ENCODE peak calls at places on chromosomes 5 and 9, in ten cellular contexts. One of them, this sample, is unnamed.

GRCh38 chr5:943874-944620 is 51.4 kb downstream of the TRIP13 start:
- DNase-seq in HT1080: no peak
- DNase-seq in endothelial cell: no peak
- DNase-seq in NCI-H1092: no peak
- DNase-seq in glomerular endothelial cell: no peak
- DNase-seq in occipital lobe: no peak
- DNase-seq in kidney epithelial cell: no peak
- DNase-seq in fibroblast of lung: no peak
- DNase-seq in T-helper 2 cell treated with Interferon-gamma antibody and Interleukin-4, amounts not matched to agents 5 μg/mL and 100 μg/mL, for 36 hours: no peak
- DNase-seq in AML-193: no peak
- DNase-seq in this sample: peak

GRCh38 chr9:76912631-76913275 is 6.8 kb upstream of the PRUNE2 start:
- DNase-seq in HT1080: peak
- DNase-seq in endothelial cell: no peak
- DNase-seq in NCI-H1092: no peak
- DNase-seq in glomerular endothelial cell: no peak
- DNase-seq in occipital lobe: no peak
- DNase-seq in kidney epithelial cell: no peak
- DNase-seq in fibroblast of lung: no peak
- DNase-seq in T-helper 2 cell treated with Interferon-gamma antibody and Interleukin-4, amounts not matched to agents 5 μg/mL and 100 μg/mL, for 36 hours: no peak
- DNase-seq in AML-193: peak
- DNase-seq in this sample: peak

GRCh38 chr5:10635257-10635860 is 71.5 kb downstream of the ANKRD33B start:
- DNase-seq in HT1080: peak
- DNase-seq in endothelial cell: no peak
- DNase-seq in NCI-H1092: no peak
- DNase-seq in glomerular endothelial cell: no peak
- DNase-seq in occipital lobe: no peak
- DNase-seq in kidney epithelial cell: peak
- DNase-seq in fibroblast of lung: peak
- DNase-seq in T-helper 2 cell treated with Interferon-gamma antibody and Interleukin-4, amounts not matched to agents 5 μg/mL and 100 μg/mL, for 36 hours: peak
- DNase-seq in AML-193: peak
- DNase-seq in this sample: peak

GRCh38 chr5:850511-851006 is at the start of gene ZDHHC11:
- DNase-seq in HT1080: no peak
- DNase-seq in endothelial cell: no peak
- DNase-seq in NCI-H1092: no peak
- DNase-seq in glomerular endothelial cell: no peak
- DNase-seq in occipital lobe: no peak
- DNase-seq in kidney epithelial cell: no peak
- DNase-seq in fibroblast of lung: no peak
- DNase-seq in T-helper 2 cell treated with Interferon-gamma antibody and Interleukin-4, amounts not matched to agents 5 μg/mL and 100 μg/mL, for 36 hours: no peak
- DNase-seq in AML-193: no peak
- DNase-seq in this sample: peak

GRCh38 chr9:88816141-88816540 is 175.1 kb upstream of the S1PR3 start:
- DNase-seq in HT1080: peak
- DNase-seq in endothelial cell: no peak
- DNase-seq in NCI-H1092: no peak
- DNase-seq in glomerular endothelial cell: no peak
- DNase-seq in occipital lobe: no peak
- DNase-seq in kidney epithelial cell: no peak
- DNase-seq in fibroblast of lung: no peak
- DNase-seq in T-helper 2 cell treated with Interferon-gamma antibody and Interleukin-4, amounts not matched to agents 5 μg/mL and 100 μg/mL, for 36 hours: no peak
- DNase-seq in AML-193: no peak
- DNase-seq in this sample: peak

GRCh38 chr9:114098660-114099522 is at the start of gene KIF12:
- DNase-seq in HT1080: no peak
- DNase-seq in endothelial cell: peak
- DNase-seq in NCI-H1092: no peak
- DNase-seq in glomerular endothelial cell: no peak
- DNase-seq in occipital lobe: no peak
- DNase-seq in kidney epithelial cell: peak
- DNase-seq in fibroblast of lung: no peak
- DNase-seq in T-helper 2 cell treated with Interferon-gamma antibody and Interleukin-4, amounts not matched to agents 5 μg/mL and 100 μg/mL, for 36 hours: no peak
- DNase-seq in AML-193: no peak
- DNase-seq in this sample: peak

GRCh38 chr5:73867344-73868335 is 241.6 kb downstream of the ARHGEF28 start:
- DNase-seq in HT1080: no peak
- DNase-seq in endothelial cell: no peak
- DNase-seq in NCI-H1092: no peak
- DNase-seq in glomerular endothelial cell: no peak
- DNase-seq in occipital lobe: no peak
- DNase-seq in kidney epithelial cell: no peak
- DNase-seq in fibroblast of lung: peak
- DNase-seq in T-helper 2 cell treated with Interferon-gamma antibody and Interleukin-4, amounts not matched to agents 5 μg/mL and 100 μg/mL, for 36 hours: no peak
- DNase-seq in AML-193: no peak
- DNase-seq in this sample: peak

GRCh38 chr9:86073839-86074238 is 25.5 kb downstream of the GOLM1 start:
- DNase-seq in HT1080: no peak
- DNase-seq in endothelial cell: no peak
- DNase-seq in NCI-H1092: no peak
- DNase-seq in glomerular endothelial cell: no peak
- DNase-seq in occipital lobe: no peak
- DNase-seq in kidney epithelial cell: no peak
- DNase-seq in fibroblast of lung: no peak
- DNase-seq in T-helper 2 cell treated with Interferon-gamma antibody and Interleukin-4, amounts not matched to agents 5 μg/mL and 100 μg/mL, for 36 hours: no peak
- DNase-seq in AML-193: no peak
- DNase-seq in this sample: no peak

GRCh38 chr9:2228132-2228531 is 213.0 kb downstream of the SMARCA2 start:
- DNase-seq in HT1080: peak
- DNase-seq in endothelial cell: peak
- DNase-seq in NCI-H1092: peak
- DNase-seq in glomerular endothelial cell: no peak
- DNase-seq in occipital lobe: no peak
- DNase-seq in kidney epithelial cell: no peak
- DNase-seq in fibroblast of lung: peak
- DNase-seq in T-helper 2 cell treated with Interferon-gamma antibody and Interleukin-4, amounts not matched to agents 5 μg/mL and 100 μg/mL, for 36 hours: no peak
- DNase-seq in AML-193: peak
- DNase-seq in this sample: peak

GRCh38 chr9:6029581-6029980 is 14.2 kb upstream of the RANBP6 start:
- DNase-seq in HT1080: no peak
- DNase-seq in endothelial cell: no peak
- DNase-seq in NCI-H1092: peak
- DNase-seq in glomerular endothelial cell: no peak
- DNase-seq in occipital lobe: no peak
- DNase-seq in kidney epithelial cell: no peak
- DNase-seq in fibroblast of lung: no peak
- DNase-seq in T-helper 2 cell treated with Interferon-gamma antibody and Interleukin-4, amounts not matched to agents 5 μg/mL and 100 μg/mL, for 36 hours: no peak
- DNase-seq in AML-193: no peak
- DNase-seq in this sample: no peak

GRCh38 chr9:109816490-109816889 is 36.5 kb downstream of the PALM2AKAP2 start:
- DNase-seq in HT1080: peak
- DNase-seq in endothelial cell: no peak
- DNase-seq in NCI-H1092: no peak
- DNase-seq in glomerular endothelial cell: peak
- DNase-seq in occipital lobe: no peak
- DNase-seq in kidney epithelial cell: peak
- DNase-seq in fibroblast of lung: peak
- DNase-seq in T-helper 2 cell treated with Interferon-gamma antibody and Interleukin-4, amounts not matched to agents 5 μg/mL and 100 μg/mL, for 36 hours: no peak
- DNase-seq in AML-193: no peak
- DNase-seq in this sample: peak

GRCh38 chr5:16707869-16708192 is 91.0 kb upstream of the RETREG1 start:
- DNase-seq in HT1080: no peak
- DNase-seq in endothelial cell: no peak
- DNase-seq in NCI-H1092: no peak
- DNase-seq in glomerular endothelial cell: no peak
- DNase-seq in occipital lobe: no peak
- DNase-seq in kidney epithelial cell: no peak
- DNase-seq in fibroblast of lung: no peak
- DNase-seq in T-helper 2 cell treated with Interferon-gamma antibody and Interleukin-4, amounts not matched to agents 5 μg/mL and 100 μg/mL, for 36 hours: no peak
- DNase-seq in AML-193: no peak
- DNase-seq in this sample: no peak

GRCh38 chr5:83220331-83220730 is 143.0 kb downstream of the XRCC4 start:
- DNase-seq in HT1080: no peak
- DNase-seq in endothelial cell: no peak
- DNase-seq in NCI-H1092: no peak
- DNase-seq in glomerular endothelial cell: no peak
- DNase-seq in occipital lobe: no peak
- DNase-seq in kidney epithelial cell: no peak
- DNase-seq in fibroblast of lung: peak
- DNase-seq in T-helper 2 cell treated with Interferon-gamma antibody and Interleukin-4, amounts not matched to agents 5 μg/mL and 100 μg/mL, for 36 hours: no peak
- DNase-seq in AML-193: no peak
- DNase-seq in this sample: no peak

GRCh38 chr5:156331845-156332244 is 4.9 kb downstream of the SGCD start:
- DNase-seq in HT1080: no peak
- DNase-seq in endothelial cell: no peak
- DNase-seq in NCI-H1092: no peak
- DNase-seq in glomerular endothelial cell: no peak
- DNase-seq in occipital lobe: no peak
- DNase-seq in kidney epithelial cell: no peak
- DNase-seq in fibroblast of lung: no peak
- DNase-seq in T-helper 2 cell treated with Interferon-gamma antibody and Interleukin-4, amounts not matched to agents 5 μg/mL and 100 μg/mL, for 36 hours: no peak
- DNase-seq in AML-193: no peak
- DNase-seq in this sample: no peak

GRCh38 chr5:178353461-178353860 is 120.9 kb upstream of the PHYKPL start:
- DNase-seq in HT1080: no peak
- DNase-seq in endothelial cell: no peak
- DNase-seq in NCI-H1092: no peak
- DNase-seq in glomerular endothelial cell: no peak
- DNase-seq in occipital lobe: no peak
- DNase-seq in kidney epithelial cell: no peak
- DNase-seq in fibroblast of lung: no peak
- DNase-seq in T-helper 2 cell treated with Interferon-gamma antibody and Interleukin-4, amounts not matched to agents 5 μg/mL and 100 μg/mL, for 36 hours: no peak
- DNase-seq in AML-193: no peak
- DNase-seq in this sample: no peak

GRCh38 chr9:124282442-124283231 is 24.9 kb downstream of the NEK6 start:
- DNase-seq in HT1080: no peak
- DNase-seq in endothelial cell: no peak
- DNase-seq in NCI-H1092: no peak
- DNase-seq in glomerular endothelial cell: no peak
- DNase-seq in occipital lobe: no peak
- DNase-seq in kidney epithelial cell: no peak
- DNase-seq in fibroblast of lung: peak
- DNase-seq in T-helper 2 cell treated with Interferon-gamma antibody and Interleukin-4, amounts not matched to agents 5 μg/mL and 100 μg/mL, for 36 hours: no peak
- DNase-seq in AML-193: no peak
- DNase-seq in this sample: no peak

GRCh38 chr9:96554326-96554725 is 65.3 kb downstream of the CDC14B start:
- DNase-seq in HT1080: peak
- DNase-seq in endothelial cell: no peak
- DNase-seq in NCI-H1092: no peak
- DNase-seq in glomerular endothelial cell: no peak
- DNase-seq in occipital lobe: no peak
- DNase-seq in kidney epithelial cell: no peak
- DNase-seq in fibroblast of lung: peak
- DNase-seq in T-helper 2 cell treated with Interferon-gamma antibody and Interleukin-4, amounts not matched to agents 5 μg/mL and 100 μg/mL, for 36 hours: no peak
- DNase-seq in AML-193: no peak
- DNase-seq in this sample: peak

GRCh38 chr5:14881826-14882225 is 10.2 kb upstream of the ANKH start:
- DNase-seq in HT1080: no peak
- DNase-seq in endothelial cell: no peak
- DNase-seq in NCI-H1092: peak
- DNase-seq in glomerular endothelial cell: no peak
- DNase-seq in occipital lobe: no peak
- DNase-seq in kidney epithelial cell: no peak
- DNase-seq in fibroblast of lung: no peak
- DNase-seq in T-helper 2 cell treated with Interferon-gamma antibody and Interleukin-4, amounts not matched to agents 5 μg/mL and 100 μg/mL, for 36 hours: no peak
- DNase-seq in AML-193: no peak
- DNase-seq in this sample: no peak

GRCh38 chr5:166505086-166505485 is 1786.4 kb upstream of the WWC1 start:
- DNase-seq in HT1080: no peak
- DNase-seq in endothelial cell: no peak
- DNase-seq in NCI-H1092: peak
- DNase-seq in glomerular endothelial cell: no peak
- DNase-seq in occipital lobe: no peak
- DNase-seq in kidney epithelial cell: no peak
- DNase-seq in fibroblast of lung: no peak
- DNase-seq in T-helper 2 cell treated with Interferon-gamma antibody and Interleukin-4, amounts not matched to agents 5 μg/mL and 100 μg/mL, for 36 hours: no peak
- DNase-seq in AML-193: no peak
- DNase-seq in this sample: no peak

GRCh38 chr5:38011641-38012188 is 171.9 kb upstream of the GDNF start:
- DNase-seq in HT1080: no peak
- DNase-seq in endothelial cell: no peak
- DNase-seq in NCI-H1092: no peak
- DNase-seq in glomerular endothelial cell: no peak
- DNase-seq in occipital lobe: no peak
- DNase-seq in kidney epithelial cell: no peak
- DNase-seq in fibroblast of lung: no peak
- DNase-seq in T-helper 2 cell treated with Interferon-gamma antibody and Interleukin-4, amounts not matched to agents 5 μg/mL and 100 μg/mL, for 36 hours: no peak
- DNase-seq in AML-193: no peak
- DNase-seq in this sample: no peak

GRCh38 chr5:159605585-159605984 is 275.3 kb upstream of the IL12B start:
- DNase-seq in HT1080: no peak
- DNase-seq in endothelial cell: no peak
- DNase-seq in NCI-H1092: no peak
- DNase-seq in glomerular endothelial cell: no peak
- DNase-seq in occipital lobe: no peak
- DNase-seq in kidney epithelial cell: no peak
- DNase-seq in fibroblast of lung: peak
- DNase-seq in T-helper 2 cell treated with Interferon-gamma antibody and Interleukin-4, amounts not matched to agents 5 μg/mL and 100 μg/mL, for 36 hours: no peak
- DNase-seq in AML-193: no peak
- DNase-seq in this sample: peak

GRCh38 chr5:135437796-135438560 is 9.2 kb downstream of the DCANP1 start:
- DNase-seq in HT1080: peak
- DNase-seq in endothelial cell: no peak
- DNase-seq in NCI-H1092: peak
- DNase-seq in glomerular endothelial cell: no peak
- DNase-seq in occipital lobe: no peak
- DNase-seq in kidney epithelial cell: no peak
- DNase-seq in fibroblast of lung: peak
- DNase-seq in T-helper 2 cell treated with Interferon-gamma antibody and Interleukin-4, amounts not matched to agents 5 μg/mL and 100 μg/mL, for 36 hours: no peak
- DNase-seq in AML-193: no peak
- DNase-seq in this sample: peak

GRCh38 chr5:40376566-40376965 is 303.1 kb upstream of the PTGER4 start:
- DNase-seq in HT1080: no peak
- DNase-seq in endothelial cell: no peak
- DNase-seq in NCI-H1092: no peak
- DNase-seq in glomerular endothelial cell: no peak
- DNase-seq in occipital lobe: no peak
- DNase-seq in kidney epithelial cell: no peak
- DNase-seq in fibroblast of lung: no peak
- DNase-seq in T-helper 2 cell treated with Interferon-gamma antibody and Interleukin-4, amounts not matched to agents 5 μg/mL and 100 μg/mL, for 36 hours: no peak
- DNase-seq in AML-193: no peak
- DNase-seq in this sample: no peak

GRCh38 chr9:105957830-105958229 is 263.5 kb downstream of the TMEM38B start:
- DNase-seq in HT1080: peak
- DNase-seq in endothelial cell: no peak
- DNase-seq in NCI-H1092: no peak
- DNase-seq in glomerular endothelial cell: no peak
- DNase-seq in occipital lobe: no peak
- DNase-seq in kidney epithelial cell: peak
- DNase-seq in fibroblast of lung: no peak
- DNase-seq in T-helper 2 cell treated with Interferon-gamma antibody and Interleukin-4, amounts not matched to agents 5 μg/mL and 100 μg/mL, for 36 hours: no peak
- DNase-seq in AML-193: no peak
- DNase-seq in this sample: no peak

GRCh38 chr5:143177263-143177994 is 226.1 kb downstream of the NR3C1 start:
- DNase-seq in HT1080: peak
- DNase-seq in endothelial cell: no peak
- DNase-seq in NCI-H1092: peak
- DNase-seq in glomerular endothelial cell: peak
- DNase-seq in occipital lobe: peak
- DNase-seq in kidney epithelial cell: peak
- DNase-seq in fibroblast of lung: peak
- DNase-seq in T-helper 2 cell treated with Interferon-gamma antibody and Interleukin-4, amounts not matched to agents 5 μg/mL and 100 μg/mL, for 36 hours: no peak
- DNase-seq in AML-193: no peak
- DNase-seq in this sample: peak

GRCh38 chr9:102035929-102036328 is 297.5 kb upstream of the GRIN3A start:
- DNase-seq in HT1080: no peak
- DNase-seq in endothelial cell: no peak
- DNase-seq in NCI-H1092: no peak
- DNase-seq in glomerular endothelial cell: no peak
- DNase-seq in occipital lobe: no peak
- DNase-seq in kidney epithelial cell: no peak
- DNase-seq in fibroblast of lung: no peak
- DNase-seq in T-helper 2 cell treated with Interferon-gamma antibody and Interleukin-4, amounts not matched to agents 5 μg/mL and 100 μg/mL, for 36 hours: no peak
- DNase-seq in AML-193: no peak
- DNase-seq in this sample: no peak

GRCh38 chr9:31807574-31808256 is 576.7 kb upstream of the ACO1 start:
- DNase-seq in HT1080: no peak
- DNase-seq in endothelial cell: no peak
- DNase-seq in NCI-H1092: no peak
- DNase-seq in glomerular endothelial cell: no peak
- DNase-seq in occipital lobe: no peak
- DNase-seq in kidney epithelial cell: no peak
- DNase-seq in fibroblast of lung: no peak
- DNase-seq in T-helper 2 cell treated with Interferon-gamma antibody and Interleukin-4, amounts not matched to agents 5 μg/mL and 100 μg/mL, for 36 hours: no peak
- DNase-seq in AML-193: no peak
- DNase-seq in this sample: peak

GRCh38 chr9:37061763-37062162 is 27.7 kb upstream of the PAX5 start:
- DNase-seq in HT1080: peak
- DNase-seq in endothelial cell: no peak
- DNase-seq in NCI-H1092: no peak
- DNase-seq in glomerular endothelial cell: no peak
- DNase-seq in occipital lobe: no peak
- DNase-seq in kidney epithelial cell: no peak
- DNase-seq in fibroblast of lung: peak
- DNase-seq in T-helper 2 cell treated with Interferon-gamma antibody and Interleukin-4, amounts not matched to agents 5 μg/mL and 100 μg/mL, for 36 hours: no peak
- DNase-seq in AML-193: peak
- DNase-seq in this sample: no peak

This sample was measured in M059J.